ENCODE peak calls at places on chromosomes 3 and 15, in eight cellular contexts. One of them, this sample, is unnamed.
A peak's percentile ranks its signal among the peaks of the same experiment; 100 is the strongest.

GRCh38 chr3:73848173-73848751 is 223.5 kb upstream of the PDZRN3 start:
- DNase-seq in SK-N-SH: peak; percentile 48
- DNase-seq in neural progenitor cell: peak; percentile 51
- DNase-seq in HCT116: no peak
- DNase-seq in PC-3: peak; percentile 19
- DNase-seq in OCI-LY7: no peak
- DNase-seq in hepatocyte: peak; percentile 66
- DNase-seq in GM23338: peak; percentile 70
- DNase-seq in this sample: peak; percentile 49

GRCh38 chr3:56744016-56744415 is 57.7 kb downstream of the ARHGEF3 start:
- DNase-seq in OCI-LY7: no peak
- DNase-seq in GM23338: no peak
- DNase-seq in HCT116: no peak
- DNase-seq in PC-3: no peak
- DNase-seq in SK-N-SH: no peak
- DNase-seq in neural progenitor cell: no peak
- DNase-seq in hepatocyte: no peak
- DNase-seq in this sample: no peak

GRCh38 chr3:124275421-124275820 is 283.5 kb upstream of the ROPN1 start:
- DNase-seq in neural progenitor cell: no peak
- DNase-seq in PC-3: no peak
- DNase-seq in SK-N-SH: no peak
- DNase-seq in hepatocyte: no peak
- DNase-seq in OCI-LY7: no peak
- DNase-seq in GM23338: no peak
- DNase-seq in HCT116: no peak
- DNase-seq in this sample: no peak

GRCh38 chr3:153901152-153901551 is 220.0 kb upstream of the ARHGEF26 start:
- DNase-seq in PC-3: peak; percentile 90
- DNase-seq in SK-N-SH: no peak
- DNase-seq in neural progenitor cell: no peak
- DNase-seq in GM23338: no peak
- DNase-seq in hepatocyte: no peak
- DNase-seq in HCT116: peak; percentile 15
- DNase-seq in OCI-LY7: no peak
- DNase-seq in this sample: no peak

GRCh38 chr15:41878355-41878699 is 15.5 kb downstream of the SPTBN5 start:
- DNase-seq in HCT116: no peak
- DNase-seq in neural progenitor cell: no peak
- DNase-seq in SK-N-SH: no peak
- DNase-seq in GM23338: no peak
- DNase-seq in hepatocyte: no peak
- DNase-seq in PC-3: no peak
- DNase-seq in OCI-LY7: no peak
- DNase-seq in this sample: no peak

GRCh38 chr15:101062471-101063171 is 143.5 kb downstream of the LRRK1 start:
- DNase-seq in neural progenitor cell: no peak
- DNase-seq in GM23338: peak; percentile 54
- DNase-seq in HCT116: no peak
- DNase-seq in OCI-LY7: peak; percentile 88
- DNase-seq in PC-3: no peak
- DNase-seq in hepatocyte: no peak
- DNase-seq in SK-N-SH: no peak
- DNase-seq in this sample: no peak

GRCh38 chr3:45225465-45226205 is 452 bp downstream of the TMEM158 start:
- DNase-seq in PC-3: peak; percentile 14
- DNase-seq in HCT116: no peak
- DNase-seq in neural progenitor cell: peak; percentile 74
- DNase-seq in OCI-LY7: no peak
- DNase-seq in GM23338: peak; percentile 57
- DNase-seq in SK-N-SH: peak; percentile 73
- DNase-seq in hepatocyte: peak; percentile 61
- DNase-seq in this sample: peak; percentile 54

GRCh38 chr3:59772416-59773408 is 722.9 kb upstream of the CFAP20DC start:
- DNase-seq in OCI-LY7: no peak
- DNase-seq in GM23338: no peak
- DNase-seq in neural progenitor cell: no peak
- DNase-seq in SK-N-SH: no peak
- DNase-seq in HCT116: no peak
- DNase-seq in hepatocyte: no peak
- DNase-seq in PC-3: no peak
- DNase-seq in this sample: peak; percentile 41

GRCh38 chr15:89556413-89557262 is 18.6 kb upstream of the TICRR start:
- DNase-seq in neural progenitor cell: peak; percentile 85
- DNase-seq in hepatocyte: peak; percentile 88
- DNase-seq in HCT116: peak; percentile 70
- DNase-seq in PC-3: peak; percentile 91
- DNase-seq in SK-N-SH: peak; percentile 70
- DNase-seq in OCI-LY7: peak; percentile 71
- DNase-seq in GM23338: peak; percentile 94
- DNase-seq in this sample: peak; percentile 52

GRCh38 chr15:82768414-82769081 is 37.3 kb downstream of the FSD2 start:
- DNase-seq in PC-3: peak; percentile 45
- DNase-seq in neural progenitor cell: no peak
- DNase-seq in GM23338: no peak
- DNase-seq in hepatocyte: peak; percentile 19
- DNase-seq in HCT116: no peak
- DNase-seq in SK-N-SH: no peak
- DNase-seq in OCI-LY7: no peak
- DNase-seq in this sample: no peak

GRCh38 chr3:155079795-155080546 is at the start of gene MME:
- DNase-seq in PC-3: peak; percentile 38
- DNase-seq in HCT116: no peak
- DNase-seq in neural progenitor cell: peak; percentile 81
- DNase-seq in SK-N-SH: peak; percentile 76
- DNase-seq in hepatocyte: peak; percentile 74
- DNase-seq in OCI-LY7: peak; percentile 78
- DNase-seq in GM23338: peak; percentile 94
- DNase-seq in this sample: peak; percentile 24

GRCh38 chr15:90201150-90201943 is at the start of gene SEMA4B:
- DNase-seq in neural progenitor cell: peak; percentile 95
- DNase-seq in PC-3: peak; percentile 58
- DNase-seq in OCI-LY7: peak; percentile 86
- DNase-seq in hepatocyte: peak; percentile 92
- DNase-seq in SK-N-SH: peak; percentile 95
- DNase-seq in HCT116: no peak
- DNase-seq in GM23338: peak; percentile 93
- DNase-seq in this sample: peak; percentile 76

DNA sequence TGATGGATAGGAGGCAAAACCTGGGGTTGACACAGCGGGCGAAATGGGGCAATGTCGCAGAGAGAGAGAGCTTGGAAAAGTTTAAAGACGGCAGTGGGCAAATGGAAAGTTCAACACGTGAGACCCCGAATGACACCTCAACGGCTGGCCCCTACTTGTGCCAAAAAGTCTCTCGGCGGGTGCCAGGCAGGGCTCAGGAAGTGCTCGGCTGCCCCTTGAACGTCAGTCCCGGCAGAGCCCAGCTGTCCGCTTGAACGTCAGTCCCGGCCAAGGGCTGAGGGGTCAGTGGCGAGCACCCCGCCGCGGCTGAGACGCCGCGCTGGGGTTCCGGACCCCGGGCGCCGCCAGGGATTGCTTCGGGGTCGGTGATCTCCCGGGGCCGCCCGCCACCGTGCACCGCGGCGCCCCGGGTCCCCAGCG is 638 bp downstream of the EOGT start:
- DNase-seq in PC-3: peak; percentile 4
- DNase-seq in OCI-LY7: peak; percentile 20
- DNase-seq in HCT116: no peak
- DNase-seq in neural progenitor cell: peak; percentile 52
- DNase-seq in hepatocyte: peak; percentile 71
- DNase-seq in SK-N-SH: peak; percentile 87
- DNase-seq in GM23338: peak; percentile 66
- DNase-seq in this sample: peak; percentile 41
- TF ChIP-seq CTCF in PC-3: no peak
- TF ChIP-seq CTCF in OCI-LY7: no peak
- TF ChIP-seq CTCF in HCT116: no peak
- TF ChIP-seq CTCF in neural progenitor cell: no peak
- TF ChIP-seq CTCF in hepatocyte: no peak
- TF ChIP-seq CTCF in SK-N-SH: no peak
- TF ChIP-seq CTCF in GM23338: no peak
- TF ChIP-seq CTCF in this sample: no peak

GRCh38 chr3:8741581-8742355 is 8.2 kb downstream of the CAV3 start:
- DNase-seq in PC-3: peak; percentile 98
- DNase-seq in HCT116: peak; percentile 42
- DNase-seq in GM23338: peak; percentile 85
- DNase-seq in hepatocyte: peak; percentile 81
- DNase-seq in neural progenitor cell: peak; percentile 78
- DNase-seq in SK-N-SH: peak; percentile 42
- DNase-seq in OCI-LY7: no peak
- DNase-seq in this sample: no peak
- TF ChIP-seq EZH2phosphoT487 in PC-3: no peak
- TF ChIP-seq EZH2phosphoT487 in HCT116: no peak
- TF ChIP-seq EZH2phosphoT487 in GM23338: no peak
- TF ChIP-seq EZH2phosphoT487 in hepatocyte: no peak
- TF ChIP-seq EZH2phosphoT487 in neural progenitor cell: no peak
- TF ChIP-seq EZH2phosphoT487 in SK-N-SH: no peak
- TF ChIP-seq EZH2phosphoT487 in OCI-LY7: no peak
- TF ChIP-seq EZH2phosphoT487 in this sample: no peak

DNA sequence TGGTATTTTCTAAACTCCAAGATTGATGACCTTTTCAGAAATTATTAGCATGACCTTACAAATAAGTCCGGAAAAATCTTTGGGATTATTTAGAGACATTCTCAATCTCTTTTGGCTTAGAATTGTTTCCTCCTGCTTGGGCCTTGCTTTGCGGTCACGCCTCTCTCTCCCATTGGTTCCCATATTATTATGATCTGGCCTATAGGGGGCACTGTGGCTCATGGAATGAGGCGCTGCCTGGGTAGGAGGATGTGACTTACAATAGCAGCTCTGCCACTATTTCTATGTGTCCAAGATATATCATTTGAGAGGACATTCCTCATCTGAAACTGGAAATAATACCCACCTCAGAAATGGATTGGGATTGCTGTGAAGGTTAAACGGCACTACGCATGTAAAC is 464.9 kb downstream of the MFSD1 start:
- DNase-seq in GM23338: peak; percentile 90
- DNase-seq in PC-3: peak; percentile 82
- DNase-seq in OCI-LY7: peak; percentile 20
- DNase-seq in HCT116: peak; percentile 26
- DNase-seq in SK-N-SH: peak; percentile 24
- DNase-seq in hepatocyte: peak; percentile 58
- DNase-seq in neural progenitor cell: peak; percentile 84
- DNase-seq in this sample: peak; percentile 46
- TF ChIP-seq CTCF in GM23338: peak; percentile 91
- TF ChIP-seq CTCF in PC-3: peak; percentile 81
- TF ChIP-seq CTCF in OCI-LY7: peak; percentile 71
- TF ChIP-seq CTCF in HCT116: peak; percentile 62
- TF ChIP-seq CTCF in SK-N-SH: peak; percentile 44
- TF ChIP-seq CTCF in hepatocyte: peak; percentile 40
- TF ChIP-seq CTCF in neural progenitor cell: peak; percentile 82
- TF ChIP-seq CTCF in this sample: peak; percentile 63

DNA sequence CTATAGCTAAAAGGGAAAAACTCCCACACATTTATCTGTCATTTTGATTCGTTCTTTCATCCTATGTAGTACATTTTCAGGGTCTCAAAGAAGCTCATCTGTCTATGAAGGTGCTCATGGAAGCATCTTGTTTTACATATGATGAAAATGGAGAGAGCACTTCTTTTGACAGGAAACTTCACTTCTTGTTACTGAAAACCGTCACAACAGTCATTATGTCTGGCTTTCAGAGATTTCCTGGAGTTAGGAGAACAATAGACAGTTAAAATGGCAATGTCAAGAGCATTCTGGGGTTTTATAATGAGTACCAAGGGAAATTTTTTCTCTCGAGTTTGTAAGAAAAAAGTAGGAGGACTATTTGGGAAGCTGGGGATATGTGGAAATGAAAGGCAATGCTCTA is 83.3 kb downstream of the TMEM108 start:
- DNase-seq in OCI-LY7: no peak
- DNase-seq in HCT116: no peak
- DNase-seq in hepatocyte: no peak
- DNase-seq in PC-3: no peak
- DNase-seq in neural progenitor cell: no peak
- DNase-seq in GM23338: no peak
- DNase-seq in SK-N-SH: no peak
- DNase-seq in this sample: no peak
- TF ChIP-seq EZH2phosphoT487 in OCI-LY7: no peak
- TF ChIP-seq EZH2phosphoT487 in HCT116: no peak
- TF ChIP-seq EZH2phosphoT487 in hepatocyte: no peak
- TF ChIP-seq EZH2phosphoT487 in PC-3: no peak
- TF ChIP-seq EZH2phosphoT487 in neural progenitor cell: no peak
- TF ChIP-seq EZH2phosphoT487 in GM23338: no peak
- TF ChIP-seq EZH2phosphoT487 in SK-N-SH: no peak
- TF ChIP-seq EZH2phosphoT487 in this sample: no peak

DNA sequence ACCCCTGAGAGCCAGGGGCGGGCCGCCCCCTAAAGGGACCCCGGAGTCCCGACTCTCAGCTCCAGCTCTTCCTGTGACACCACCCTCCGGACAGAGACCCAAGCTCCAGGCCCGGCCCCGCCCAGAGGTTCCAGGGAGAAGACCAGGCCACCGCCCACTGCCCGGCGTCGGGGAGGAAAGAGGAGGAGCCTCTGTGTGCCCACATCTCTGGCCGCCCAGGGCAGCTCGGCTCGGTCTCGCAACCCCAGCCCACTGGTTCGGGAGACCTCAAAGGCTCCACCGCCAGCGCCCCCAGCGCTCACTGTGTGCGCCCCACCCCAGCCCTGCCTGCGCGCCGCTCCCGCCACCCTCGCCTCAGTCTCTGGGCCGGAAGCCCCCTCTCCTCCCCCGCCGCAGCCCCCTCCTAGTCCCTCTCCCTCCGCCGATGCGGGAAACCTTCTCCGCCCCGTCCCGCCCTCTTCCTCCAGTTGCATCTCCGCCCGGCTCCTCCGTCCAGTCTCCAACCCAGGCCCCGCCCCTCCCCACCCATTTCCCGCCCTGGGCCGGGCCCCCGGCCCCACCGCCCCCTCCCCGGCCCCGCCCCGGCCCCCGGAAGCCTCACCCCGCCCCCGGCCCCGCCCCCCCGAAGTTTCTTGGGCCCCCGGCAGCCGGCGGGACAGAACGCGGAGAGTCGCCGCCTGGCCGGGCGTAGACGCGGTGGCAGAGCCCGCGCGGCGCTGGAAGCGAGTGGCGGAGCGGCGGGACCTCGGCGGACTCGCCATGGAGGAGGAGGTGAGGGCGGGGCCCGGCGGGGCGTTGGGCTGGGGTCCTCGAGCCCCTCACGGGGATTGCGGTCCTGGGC is at the start of gene PLEKHO2:
- DNase-seq in HCT116: peak; percentile 73
- DNase-seq in OCI-LY7: peak; percentile 94
- DNase-seq in neural progenitor cell: peak; percentile 98
- DNase-seq in hepatocyte: peak; percentile 96
- DNase-seq in SK-N-SH: peak; percentile 97
- DNase-seq in PC-3: peak; percentile 82
- DNase-seq in GM23338: peak; percentile 99
- DNase-seq in this sample: peak; percentile 93
- TF ChIP-seq CTCF in HCT116: no peak
- TF ChIP-seq CTCF in OCI-LY7: peak; percentile 59
- TF ChIP-seq CTCF in neural progenitor cell: peak; percentile 39
- TF ChIP-seq CTCF in hepatocyte: peak; percentile 28
- TF ChIP-seq CTCF in SK-N-SH: peak; percentile 22
- TF ChIP-seq CTCF in PC-3: no peak
- TF ChIP-seq CTCF in GM23338: peak; percentile 34
- TF ChIP-seq CTCF in this sample: peak; percentile 24

This sample was measured in MM.1S.